ENCODE peak calls at places on chromosomes 13 and 19, in four cellular contexts. A is heart right ventricle; Y is CD8-positive, alpha-beta T cell; W is endothelial cell of umbilical vein. F is an unnamed sample.
A peak's percentile ranks its signal among the peaks of the same experiment; 100 is the strongest.

GRCh38 chr19:12838182-12838890 is at the start of gene MAST1:
- DNase-seq in A (no peak), Y (no peak), W (no peak), F (no peak)

GRCh38 chr13:28035146-28035782 is 46.8 kb upstream of the URAD start:
- DNase-seq in A (no peak), Y (no peak), W (no peak), F (no peak)

GRCh38 chr13:114311908-114312307 is 2.4 kb upstream of the CHAMP1 start:
- DNase-seq in A (no peak), Y (no peak), W (no peak), F (no peak)

GRCh38 chr13:98752111-98752941 is at the start of gene SLC15A1:
- DNase-seq in A (no peak), Y (no peak), W (peak; percentile 4), F (no peak)

GRCh38 chr19:45075215-45076028 is 856 bp downstream of the ZNF296 start:
- DNase-seq in A (peak; percentile 55), Y (no peak), W (peak; percentile 10), F (no peak)

GRCh38 chr19:6402834-6403608 is 10.1 kb upstream of the GTF2F1 start:
- DNase-seq in A (no peak), Y (no peak), W (peak; percentile 45), F (peak; percentile 80)

GRCh38 chr13:72431981-72432617 is 295.3 kb downstream of the MZT1 start:
- DNase-seq in A (no peak), Y (no peak), W (no peak), F (no peak)

GRCh38 chr19:2221250-2221831 is 14.8 kb downstream of the PLEKHJ1 start:
- DNase-seq in A (no peak), Y (no peak), W (peak; percentile 6), F (no peak)

GRCh38 chr13:34816118-34816517 is 126.0 kb upstream of the NBEA start:
- DNase-seq in A (no peak), Y (no peak), W (no peak), F (no peak)

GRCh38 chr13:26977541-26977940 is 194.1 kb downstream of the USP12 start:
- DNase-seq in A (no peak), Y (no peak), W (no peak), F (no peak)

GRCh38 chr13:20191902-20192469 is 752 bp downstream of the GJB2 start:
- DNase-seq in A (no peak), Y (no peak), W (no peak), F (no peak)

GRCh38 chr13:110944121-110944967 is 29.5 kb upstream of the ANKRD10 start:
- DNase-seq in A (peak; percentile 33), Y (no peak), W (peak; percentile 67), F (no peak)

GRCh38 chr19:29248332-29248844 is 35.4 kb upstream of the UQCRFS1 start:
- DNase-seq in A (no peak), Y (no peak), W (no peak), F (no peak)

GRCh38 chr19:3423183-3423829 is 56.9 kb downstream of the NFIC start:
- DNase-seq in A (peak; percentile 32), Y (no peak), W (peak; percentile 45), F (no peak)

GRCh38 chr13:47251771-47252170 is 354.9 kb upstream of the HTR2A start:
- DNase-seq in A (no peak), Y (no peak), W (no peak), F (no peak)

GRCh38 chr13:45368571-45368970 is 27.6 kb upstream of the TPT1 start:
- DNase-seq in A (no peak), Y (no peak), W (no peak), F (no peak)

GRCh38 chr13:93984876-93985275 is 494.6 kb downstream of the DCT start:
- DNase-seq in A (no peak), Y (no peak), W (no peak), F (no peak)

GRCh38 chr19:21839966-21840365 is 4.0 kb upstream of the ZNF43 start:
- DNase-seq in A (no peak), Y (no peak), W (no peak), F (no peak)

GRCh38 chr19:35228177-35228930 is at the start of gene FAM187B:
- DNase-seq in A (no peak), Y (no peak), W (no peak), F (no peak)

GRCh38 chr13:113937497-113938140 is 36.3 kb downstream of the C13orf46 start:
- DNase-seq in A (no peak), Y (no peak), W (no peak), F (no peak)

GRCh38 chr19:33634361-33635091 is 12.8 kb downstream of the CHST8 start:
- DNase-seq in A (no peak), Y (no peak), W (no peak), F (peak; percentile 31)

GRCh38 chr13:66831317-66831716 is 398.8 kb downstream of the PCDH9 start:
- DNase-seq in A (no peak), Y (no peak), W (no peak), F (no peak)

GRCh38 chr13:40152145-40152544 is 496.7 kb downstream of the COG6 start:
- DNase-seq in A (peak; percentile 13), Y (no peak), W (peak; percentile 88), F (no peak)

GRCh38 chr13:99392126-99392805 is 85.1 kb upstream of the GPR183 start:
- DNase-seq in A (no peak), Y (no peak), W (no peak), F (no peak)

GRCh38 chr13:91406619-91407018 is 8.2 kb downstream of the GPC5 start:
- DNase-seq in A (no peak), Y (no peak), W (peak; percentile 56), F (no peak)

GRCh38 chr19:17114414-17114831 is 38.8 kb downstream of the MYO9B start:
- DNase-seq in A (no peak), Y (no peak), W (no peak), F (no peak)

GRCh38 chr13:32511482-32511881 is 27.1 kb downstream of the N4BP2L2 start:
- DNase-seq in A (no peak), Y (no peak), W (no peak), F (no peak)

GRCh38 chr13:25625361-25625760 is 253.6 kb downstream of the ATP8A2 start:
- DNase-seq in A (no peak), Y (no peak), W (no peak), F (no peak)

GRCh38 chr13:21885714-21886224 is 214.9 kb downstream of the FGF9 start:
- DNase-seq in A (no peak), Y (no peak), W (no peak), F (no peak)

GRCh38 chr19:6963259-6963852 is 57.9 kb downstream of the MBD3L2B start:
- DNase-seq in A (no peak), Y (no peak), W (no peak), F (no peak)

GRCh38 chr13:27006519-27007161 is 165.0 kb downstream of the USP12 start:
- DNase-seq in A (no peak), Y (no peak), W (no peak), F (peak; percentile 61)

GRCh38 chr13:102825921-102826706 is 19.7 kb upstream of the ERCC5 start:
- DNase-seq in A (no peak), Y (no peak), W (peak; percentile 58), F (no peak)

GRCh38 chr13:110055089-110055488 is 251.9 kb downstream of the COL4A1 start:
- DNase-seq in A (no peak), Y (no peak), W (no peak), F (no peak)

GRCh38 chr13:29858667-29859066 is 8.2 kb upstream of the UBL3 start:
- DNase-seq in A (no peak), Y (no peak), W (no peak), F (no peak)

GRCh38 chr13:35978607-35979316 is 152.4 kb downstream of the DCLK1 start:
- DNase-seq in A (peak; percentile 57), Y (no peak), W (peak; percentile 78), F (peak; percentile 38)

GRCh38 chr13:108929532-108929931 is 300.1 kb downstream of the MYO16 start:
- DNase-seq in A (no peak), Y (no peak), W (no peak), F (no peak)

GRCh38 chr19:53772943-53773342 is 51.2 kb downstream of the NLRP12 start:
- DNase-seq in A (peak; percentile 38), Y (peak; percentile 3), W (peak; percentile 66), F (no peak)

GRCh38 chr13:49098771-49099512 is 121.2 kb upstream of the MLNR start:
- DNase-seq in A (no peak), Y (no peak), W (peak; percentile 65), F (no peak)
- TF ChIP-seq CTCF in A (peak; percentile 58), Y (no peak), W (peak; percentile 42), F (peak; percentile 52)

GRCh38 chr19:42177686-42178019 is 39.8 kb downstream of the DEDD2 start:
- DNase-seq in A (no peak), Y (no peak), W (no peak), F (no peak)
- H3K27me3 ChIP-seq in A (peaks cover 58% of the 10 kb centered on the region), Y (no peaks in the 10 kb centered on the region), W (peaks cover 62% of the 10 kb centered on the region), F (no peaks in the 10 kb centered on the region)

GRCh38 chr19:31944286-31944685 is 401.1 kb upstream of the ZNF507 start:
- DNase-seq in A (no peak), Y (no peak), W (no peak), F (no peak)

GRCh38 chr19:31943778-31944177 is 401.6 kb upstream of the ZNF507 start:
- DNase-seq in A (no peak), Y (no peak), W (no peak), F (no peak)

GRCh38 chr19:31947436-31947835 is 398.0 kb upstream of the ZNF507 start:
- DNase-seq in A (no peak), Y (no peak), W (no peak), F (no peak)

GRCh38 chr19:31946491-31946890 is 398.9 kb upstream of the ZNF507 start:
- DNase-seq in A (peak; percentile 22), Y (no peak), W (no peak), F (no peak)

DNA sequence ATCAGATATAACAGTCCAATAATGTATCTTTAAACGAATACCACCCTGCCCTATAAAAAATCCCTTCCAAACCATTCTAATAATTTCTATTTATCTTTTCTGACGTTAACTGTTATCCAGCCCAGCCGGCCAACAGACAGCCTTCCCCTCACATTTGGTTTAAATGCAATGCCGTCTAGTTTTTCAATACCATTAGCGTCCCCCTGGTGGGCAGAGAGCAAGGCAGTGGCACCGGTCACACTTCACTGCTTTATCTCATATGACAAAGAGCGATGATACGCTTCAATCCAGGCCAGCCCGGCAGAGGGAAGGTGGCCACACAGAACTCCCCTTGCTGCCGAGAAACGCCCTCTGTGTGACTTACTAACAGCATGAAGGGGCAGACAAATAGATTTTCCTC is 402.1 kb upstream of the ZNF507 start:
- DNase-seq in A (no peak), Y (no peak), W (no peak), F (no peak)
- TF ChIP-seq CTCF in A (no peak), Y (no peak), W (no peak), F (no peak)

GRCh38 chr19:918152-918437 is 962 bp downstream of the KISS1R start:
- DNase-seq in A (no peak), Y (no peak), W (no peak), F (no peak)
- H3K27me3 ChIP-seq in A (peaks cover 47% of the 10 kb centered on the region), Y (no peaks in the 10 kb centered on the region), W (peaks cover 35% of the 10 kb centered on the region), F (peaks cover 47% of the 10 kb centered on the region)

DNA sequence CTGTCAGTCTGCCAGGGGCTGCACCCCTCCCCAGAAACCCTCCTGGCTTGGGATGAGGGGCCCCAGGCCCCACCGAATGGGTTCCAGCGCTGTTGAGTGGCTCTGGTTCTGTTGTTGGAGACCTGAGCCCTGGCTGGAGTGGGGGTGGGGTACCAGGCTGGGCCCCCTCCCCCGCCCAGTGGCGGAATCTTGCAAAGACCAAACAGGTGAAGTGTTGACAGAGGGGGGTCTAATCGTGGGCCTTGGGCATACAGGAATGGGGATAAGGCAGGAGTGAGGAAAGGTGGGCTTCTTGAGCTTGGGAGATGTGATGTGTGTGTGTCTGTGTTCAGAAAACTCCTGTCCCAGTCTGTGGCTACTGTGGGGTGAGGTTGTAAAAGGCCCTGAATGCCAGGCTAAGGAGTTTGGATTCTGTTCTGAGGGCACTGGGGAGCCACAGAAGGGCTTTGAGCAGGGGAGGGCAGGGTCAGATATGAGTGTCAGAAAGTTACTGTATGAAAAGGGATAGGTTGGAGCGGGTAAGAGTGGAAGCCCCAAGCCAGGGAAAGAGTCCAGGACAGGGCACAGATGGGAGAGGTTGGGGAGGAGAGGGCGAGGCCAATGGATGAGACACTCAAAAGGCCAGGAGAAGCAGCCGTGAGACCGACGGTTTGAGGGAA is at the start of gene HIPK4:
- DNase-seq in A (no peak), Y (no peak), W (no peak), F (no peak)
- TF ChIP-seq CTCF in A (no peak), Y (no peak), W (no peak), F (no peak)

F was measured in dorsolateral prefrontal cortex.